ENCODE peak calls at places on chromosomes 16 and 17, in six cellular contexts. X, V, A, I, N and F are unnamed samples.

GRCh38 chr17:66687570-66688284 is 147.2 kb upstream of the CACNG5 start:
- DNase-seq in X (no peak), V (no peak), A (no peak), I (no peak), N (no peak), F (no peak)

GRCh38 chr16:55955845-55956244 is 80.7 kb upstream of the CES5A start:
- DNase-seq in X (peak), V (no peak), A (peak), I (no peak), N (no peak), F (no peak)

GRCh38 chr17:57570740-57571344 is 174.3 kb downstream of the CCDC182 start:
- DNase-seq in X (no peak), V (peak), A (no peak), I (no peak), N (no peak), F (no peak)

GRCh38 chr16:8936421-8936820 is 27.3 kb downstream of the USP7 start:
- DNase-seq in X (peak), V (peak), A (no peak), I (peak), N (no peak), F (no peak)

GRCh38 chr16:86874141-86874540 is 295.8 kb downstream of the FOXL1 start:
- DNase-seq in X (peak), V (no peak), A (no peak), I (no peak), N (no peak), F (no peak)

GRCh38 chr16:11064846-11065245 is 120.5 kb downstream of the CLEC16A start:
- DNase-seq in X (no peak), V (no peak), A (no peak), I (no peak), N (no peak), F (no peak)

GRCh38 chr16:81522141-81522701 is 77.6 kb downstream of the CMIP start:
- DNase-seq in X (no peak), V (no peak), A (no peak), I (no peak), N (no peak), F (no peak)

GRCh38 chr17:44952946-44953475 is 5.4 kb upstream of the KIF18B start:
- DNase-seq in X (no peak), V (no peak), A (no peak), I (no peak), N (no peak), F (no peak)

GRCh38 chr17:40433551-40434384 is 9.5 kb upstream of the IGFBP4 start:
- DNase-seq in X (no peak), V (no peak), A (no peak), I (peak), N (no peak), F (no peak)

GRCh38 chr17:9900744-9901143 is 4.3 kb downstream of the RCVRN start:
- DNase-seq in X (peak), V (no peak), A (no peak), I (no peak), N (peak), F (no peak)

GRCh38 chr17:16214190-16215001 is 938 bp downstream of the NCOR1 start:
- DNase-seq in X (no peak), V (no peak), A (no peak), I (no peak), N (no peak), F (no peak)

GRCh38 chr17:61467416-61468262 is 15.4 kb downstream of the TBX4 start:
- DNase-seq in X (peak), V (no peak), A (no peak), I (no peak), N (no peak), F (peak)

GRCh38 chr17:63395075-63395815 is 50.9 kb downstream of the CYB561 start:
- DNase-seq in X (peak), V (no peak), A (no peak), I (no peak), N (no peak), F (no peak)

GRCh38 chr16:4795181-4795827 is at the start of gene SMIM22:
- DNase-seq in X (no peak), V (no peak), A (no peak), I (no peak), N (no peak), F (no peak)

GRCh38 chr17:418421-418751 is 65.8 kb upstream of the RPH3AL start:
- DNase-seq in X (no peak), V (no peak), A (no peak), I (no peak), N (no peak), F (no peak)

GRCh38 chr16:27273670-27274522 is 5.3 kb upstream of the NSMCE1 start:
- DNase-seq in X (no peak), V (no peak), A (no peak), I (peak), N (no peak), F (no peak)

GRCh38 chr16:8622315-8622656 is 788 bp downstream of the METTL22 start:
- DNase-seq in X (no peak), V (no peak), A (no peak), I (no peak), N (no peak), F (no peak)

GRCh38 chr17:79534851-79535727 is 75.8 kb downstream of the RBFOX3 start:
- DNase-seq in X (no peak), V (no peak), A (no peak), I (no peak), N (no peak), F (no peak)

GRCh38 chr16:26177438-26177837 is 485.7 kb downstream of the HS3ST4 start:
- DNase-seq in X (no peak), V (no peak), A (no peak), I (no peak), N (no peak), F (no peak)

GRCh38 chr17:78724999-78725398 is 57.1 kb downstream of the CYTH1 start:
- DNase-seq in X (no peak), V (no peak), A (no peak), I (no peak), N (no peak), F (no peak)

GRCh38 chr17:48317732-48318131 is 112.3 kb downstream of the SKAP1 start:
- DNase-seq in X (no peak), V (no peak), A (no peak), I (no peak), N (no peak), F (no peak)

GRCh38 chr17:68290268-68290954 is 516 bp downstream of the SLC16A6 start:
- DNase-seq in X (no peak), V (peak), A (peak), I (no peak), N (no peak), F (no peak)

GRCh38 chr16:65548470-65548869 is 426.6 kb upstream of the CDH11 start:
- DNase-seq in X (peak), V (no peak), A (no peak), I (no peak), N (no peak), F (no peak)

GRCh38 chr16:65075877-65076276 is 46.0 kb downstream of the CDH11 start:
- DNase-seq in X (no peak), V (no peak), A (no peak), I (no peak), N (no peak), F (no peak)

GRCh38 chr16:1828645-1829410 is 1.8 kb downstream of the FAHD1 start:
- DNase-seq in X (no peak), V (no peak), A (no peak), I (no peak), N (no peak), F (no peak)

GRCh38 chr17:17236295-17237025 is 508 bp downstream of the FLCN start:
- DNase-seq in X (peak), V (no peak), A (no peak), I (peak), N (peak), F (no peak)

GRCh38 chr16:67741118-67741517 is 22.0 kb upstream of the GFOD2 start:
- DNase-seq in X (no peak), V (no peak), A (no peak), I (no peak), N (no peak), F (no peak)

GRCh38 chr17:62674841-62675240 is 47.4 kb downstream of the MRC2 start:
- DNase-seq in X (no peak), V (no peak), A (no peak), I (no peak), N (no peak), F (no peak)

GRCh38 chr16:77660311-77660710 is 62.0 kb upstream of the NUDT7 start:
- DNase-seq in X (peak), V (no peak), A (no peak), I (peak), N (no peak), F (no peak)

GRCh38 chr17:40480501-40481003 is 20.9 kb downstream of the TNS4 start:
- DNase-seq in X (no peak), V (no peak), A (no peak), I (peak), N (no peak), F (no peak)

GRCh38 chr17:4478318-4478830 is 20.3 kb upstream of the SPNS2 start:
- DNase-seq in X (no peak), V (no peak), A (no peak), I (no peak), N (no peak), F (no peak)

GRCh38 chr17:55171634-55172328 is 93.0 kb upstream of the HLF start:
- DNase-seq in X (no peak), V (no peak), A (no peak), I (no peak), N (no peak), F (no peak)

GRCh38 chr16:9123871-9124270 is 32.4 kb downstream of the HAPSTR1 start:
- DNase-seq in X (no peak), V (peak), A (peak), I (peak), N (no peak), F (no peak)

GRCh38 chr17:44061446-44061845 is 5.0 kb downstream of the LSM12 start:
- DNase-seq in X (no peak), V (no peak), A (no peak), I (no peak), N (no peak), F (no peak)

GRCh38 chr16:35525979-35526590 is 2066.7 kb downstream of the TP53TG3F start:
- DNase-seq in X (no peak), V (no peak), A (no peak), I (no peak), N (no peak), F (no peak)

GRCh38 chr16:73095142-73095791 is 47.3 kb upstream of the ZFHX3 start:
- DNase-seq in X (no peak), V (no peak), A (no peak), I (no peak), N (no peak), F (no peak)

GRCh38 chr17:83082435-83082834 is 3.0 kb downstream of the METRNL start:
- DNase-seq in X (no peak), V (no peak), A (no peak), I (no peak), N (no peak), F (no peak)
- H3K4me3 ChIP-seq in X (no peak), V (no peak), A (peak), I (no peak), N (no peak), F (peak)

GRCh38 chr16:61148930-61149329 is 887.3 kb downstream of the CDH8 start:
- DNase-seq in X (no peak), V (no peak), A (no peak), I (no peak), N (no peak), F (no peak)
- TF ChIP-seq CTCF in X (no peak), V (no peak), A (no peak), I (no peak), N (no peak), F (no peak)

GRCh38 chr17:1720856-1721386 is 3.6 kb upstream of the WDR81 start:
- DNase-seq in X (peak), V (peak), A (no peak), I (peak), N (peak), F (no peak)
- H3K4me3 ChIP-seq in X (no peak), V (no peak), A (no peak), I (no peak), N (no peak), F (no peak)

GRCh38 chr17:65231086-65231485 is 93.9 kb downstream of the RGS9 start:
- DNase-seq in X (no peak), V (no peak), A (no peak), I (no peak), N (no peak), F (no peak)
- TF ChIP-seq CTCF in X (peak), V (no peak), A (no peak), I (no peak), N (no peak), F (peak)

DNA sequence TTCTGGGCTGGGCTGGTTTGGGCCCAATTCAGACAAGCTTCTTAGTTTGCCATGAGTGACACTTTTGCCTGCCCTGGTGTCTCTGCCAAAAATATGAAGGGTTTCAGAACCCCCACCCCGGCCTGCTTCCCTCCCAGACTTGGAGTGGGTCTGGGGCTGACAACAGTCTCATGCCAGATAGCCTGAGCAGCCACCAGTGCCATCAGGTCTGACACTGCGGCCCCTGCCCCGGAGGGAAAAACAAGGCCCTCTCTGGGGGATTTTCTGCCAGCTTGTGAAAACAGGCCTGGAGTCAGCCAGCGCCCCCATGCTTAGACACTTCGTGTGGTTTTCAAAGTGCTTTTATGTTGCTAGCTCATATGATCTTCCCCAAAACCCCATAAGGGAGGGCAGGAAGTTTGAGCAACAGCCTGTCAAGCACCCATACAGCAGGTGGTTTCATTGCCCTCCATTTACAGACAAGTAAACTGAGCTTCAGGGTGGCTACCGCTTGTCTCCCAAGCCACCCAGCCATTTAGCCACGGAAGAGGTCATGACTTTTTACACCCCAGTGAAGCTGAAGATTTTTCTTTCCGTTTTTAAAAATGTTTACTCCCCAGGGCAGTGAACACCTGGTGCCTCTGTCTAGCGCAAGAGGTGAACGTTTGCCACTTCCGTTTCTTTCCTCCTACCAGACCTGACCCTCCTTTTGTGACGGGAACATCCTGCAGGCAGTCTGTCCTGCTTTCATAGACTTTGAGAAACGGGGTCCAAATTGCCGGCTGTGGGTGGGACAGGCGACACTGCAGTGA is 300.6 kb downstream of the SEC14L1 start:
- DNase-seq in X (peak), V (no peak), A (no peak), I (no peak), N (no peak), F (no peak)
- H3K4me3 ChIP-seq in X (no peak), V (no peak), A (no peak), I (no peak), N (no peak), F (no peak)

GRCh38 chr16:83397601-83398000 is 410.2 kb upstream of the HSBP1 start:
- DNase-seq in X (no peak), V (peak), A (no peak), I (no peak), N (no peak), F (no peak)

GRCh38 chr16:83403751-83404150 is 404.0 kb upstream of the HSBP1 start:
- DNase-seq in X (peak), V (no peak), A (no peak), I (no peak), N (no peak), F (no peak)

GRCh38 chr16:83402969-83403368 is 404.8 kb upstream of the HSBP1 start:
- DNase-seq in X (peak), V (no peak), A (no peak), I (no peak), N (no peak), F (peak)

GRCh38 chr16:83402160-83402794 is 405.5 kb upstream of the HSBP1 start:
- DNase-seq in X (no peak), V (no peak), A (no peak), I (no peak), N (no peak), F (no peak)

GRCh38 chr16:83400234-83400633 is 407.5 kb upstream of the HSBP1 start:
- DNase-seq in X (peak), V (no peak), A (no peak), I (no peak), N (no peak), F (no peak)
- TF ChIP-seq CTCF in X (peak), V (no peak), A (no peak), I (no peak), N (no peak), F (no peak)

GRCh38 chr17:74011963-74012362 is 191.5 kb upstream of the RPL38 start:
- DNase-seq in X (no peak), V (no peak), A (no peak), I (no peak), N (no peak), F (no peak)
- H3K4me3 ChIP-seq in X (no peak), V (no peak), A (no peak), I (no peak), N (no peak), F (no peak)

GRCh38 chr16:47142469-47143328 is 1.0 kb downstream of the NETO2 start:
- DNase-seq in X (peak), V (no peak), A (peak), I (peak), N (no peak), F (no peak)

GRCh38 chr16:47143329-47143676 is 442 bp downstream of the NETO2 start:
- DNase-seq in X (peak), V (peak), A (peak), I (peak), N (no peak), F (no peak)

GRCh38 chr16:47144559-47144877 is 773 bp upstream of the NETO2 start:
- DNase-seq in X (no peak), V (no peak), A (no peak), I (no peak), N (no peak), F (no peak)

GRCh38 chr16:47141773-47142468 is 1.8 kb downstream of the NETO2 start:
- DNase-seq in X (peak), V (peak), A (peak), I (peak), N (peak), F (peak)

DNA sequence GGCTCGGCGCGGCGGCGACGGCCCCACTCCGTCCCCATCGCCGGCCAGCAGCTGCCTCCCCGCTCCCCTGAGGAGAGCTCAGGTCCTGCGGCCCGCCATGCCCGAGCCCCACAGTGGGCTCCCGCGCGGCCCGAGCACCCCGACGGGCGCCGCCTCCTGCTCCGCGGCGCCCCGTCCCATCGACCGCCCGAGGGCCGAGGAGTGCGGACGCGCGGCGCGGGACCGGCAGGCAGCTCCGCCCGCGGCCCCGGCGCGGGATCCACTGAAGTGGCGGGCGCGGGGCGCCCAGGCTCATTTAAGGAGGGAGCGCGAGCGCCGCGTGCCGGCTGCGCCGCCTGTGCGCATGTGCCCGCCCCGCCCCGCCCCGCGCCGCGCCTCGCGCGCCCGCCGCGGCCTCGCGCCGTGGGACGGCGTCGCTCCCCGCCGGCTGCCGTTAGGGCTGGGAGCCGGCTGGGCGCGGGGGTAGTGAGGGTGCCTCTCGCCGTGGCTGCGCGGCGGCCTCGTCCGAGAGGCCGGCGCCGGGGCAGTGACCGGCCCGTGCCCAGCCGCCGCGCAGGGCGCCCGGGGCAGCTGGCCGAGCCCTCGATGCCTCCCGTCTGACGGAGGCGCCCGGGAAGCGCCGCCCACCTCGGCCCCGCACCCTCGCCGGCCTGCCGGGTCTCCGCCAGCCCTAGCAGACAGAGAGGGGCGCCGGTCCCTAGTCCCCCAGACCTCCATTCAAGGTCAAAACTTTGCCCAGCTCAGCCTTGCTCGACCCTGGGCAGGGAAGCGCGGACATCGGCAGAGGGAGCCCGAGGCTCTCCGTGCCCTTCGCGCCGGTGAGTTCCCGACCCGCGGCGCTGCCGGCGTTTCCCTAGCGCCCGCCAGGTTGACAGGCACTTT is at the start of gene NETO2:
- DNase-seq in X (peak), V (peak), A (peak), I (peak), N (no peak), F (no peak)
- TF ChIP-seq CTCF in X (peak), V (peak), A (peak), I (peak), N (no peak), F (peak)

GRCh38 chr16:694187-694862 is 4.1 kb upstream of the WDR24 start:
- DNase-seq in X (no peak), V (no peak), A (no peak), I (no peak), N (no peak), F (no peak)

GRCh38 chr16:693766-694165 is 3.6 kb upstream of the WDR24 start:
- DNase-seq in X (no peak), V (no peak), A (no peak), I (no peak), N (no peak), F (no peak)

GRCh38 chr16:694863-695354 is 4.7 kb upstream of the WDR24 start:
- DNase-seq in X (no peak), V (no peak), A (no peak), I (no peak), N (no peak), F (no peak)

GRCh38 chr16:692356-693108 is 2.3 kb upstream of the WDR24 start:
- DNase-seq in X (no peak), V (no peak), A (no peak), I (no peak), N (no peak), F (no peak)

DNA sequence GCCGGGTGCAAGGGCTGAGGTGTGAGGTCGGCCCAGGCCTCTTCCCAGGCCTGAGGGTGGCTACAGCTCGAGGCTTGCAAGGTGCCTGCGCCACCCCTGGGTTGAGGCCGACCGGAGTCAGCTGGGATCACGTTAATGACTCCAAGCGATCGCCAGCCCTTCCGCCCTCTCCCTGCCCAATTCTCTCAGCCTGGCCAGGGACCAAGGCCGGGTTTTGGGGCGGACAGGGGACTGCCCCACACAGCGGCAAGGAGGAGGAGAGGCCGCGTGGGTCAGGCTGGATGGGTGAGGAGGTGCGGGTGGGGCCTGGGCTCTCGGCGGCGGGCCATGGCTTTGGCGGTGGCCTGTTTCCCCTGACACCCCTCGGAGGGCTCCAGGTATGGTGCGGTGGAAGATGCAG is 3.2 kb upstream of the WDR24 start:
- DNase-seq in X (no peak), V (no peak), A (no peak), I (no peak), N (no peak), F (no peak)
- H3K4me3 ChIP-seq in X (no peak), V (no peak), A (no peak), I (no peak), N (no peak), F (no peak)